ENCODE peak calls at places on chromosomes 13 and 19, in ten cellular contexts. S is psoas muscle; P is neural progenitor cell; L is CD8-positive, alpha-beta memory T cell; U is thoracic aorta; Q is gastrocnemius medialis; O is cardiac muscle cell; R is GM12878; A is uterus; V is esophagus muscularis mucosa. C is an unnamed sample.
A peak's percentile ranks its signal among the peaks of the same experiment; 100 is the strongest.

GRCh38 chr13:93254775-93255174 is 28.2 kb downstream of the GPC6 start:
- DNase-seq in Q (no peak), R (no peak), U (no peak), A (no peak), L (no peak), P (no peak), S (no peak), O (no peak), V (no peak), C (no peak)

GRCh38 chr19:657611-658010 is 5.4 kb downstream of the RNF126 start:
- DNase-seq in A (no peak), L (no peak), O (no peak), V (no peak), U (no peak), P (no peak), R (no peak), Q (no peak), S (no peak), C (no peak)

GRCh38 chr13:53217221-53217620 is 188.6 kb downstream of the OLFM4 start:
- DNase-seq in P (no peak), A (no peak), U (no peak), Q (no peak), R (no peak), L (no peak), V (no peak), S (no peak), O (no peak), C (no peak)

GRCh38 chr19:35592226-35592625 is 6.3 kb downstream of the PMIS2 start:
- DNase-seq in Q (no peak), O (peak; percentile 71), L (no peak), P (peak; percentile 76), A (no peak), V (no peak), S (no peak), U (no peak), R (no peak), C (no peak)

GRCh38 chr19:3760871-3761361 is 576 bp downstream of the APBA3 start:
- DNase-seq in V (no peak), S (peak; percentile 53), P (no peak), A (no peak), U (no peak), Q (no peak), R (no peak), L (no peak), O (peak; percentile 19), C (no peak)

GRCh38 chr13:35953537-35954206 is 177.5 kb downstream of the DCLK1 start:
- DNase-seq in R (no peak), U (peak; percentile 25), V (peak; percentile 93), O (peak; percentile 95), L (no peak), S (peak; percentile 88), P (peak; percentile 86), Q (peak; percentile 83), A (peak; percentile 92), C (no peak)

GRCh38 chr19:17530586-17530985 is 19.1 kb downstream of the PGLS start:
- DNase-seq in V (no peak), S (no peak), R (no peak), O (no peak), Q (no peak), L (no peak), A (no peak), U (no peak), P (no peak), C (no peak)

GRCh38 chr19:1779604-1779973 is 26.3 kb downstream of the ONECUT3 start:
- DNase-seq in A (no peak), O (no peak), S (no peak), L (no peak), V (no peak), U (no peak), P (no peak), Q (no peak), R (no peak), C (no peak)

GRCh38 chr19:9342610-9343304 is 18.8 kb downstream of the ZNF559 start:
- DNase-seq in Q (no peak), P (no peak), U (no peak), S (no peak), A (no peak), L (no peak), O (no peak), R (no peak), V (no peak), C (no peak)

GRCh38 chr13:99113351-99113750 is 87.3 kb upstream of the UBAC2 start:
- DNase-seq in L (no peak), V (no peak), O (no peak), R (no peak), Q (no peak), A (no peak), P (no peak), U (no peak), S (no peak), C (no peak)

GRCh38 chr19:7421941-7422744 is 66.7 kb downstream of the PEX11G start:
- DNase-seq in V (no peak), R (no peak), O (no peak), L (no peak), S (no peak), Q (no peak), A (no peak), U (no peak), P (no peak), C (no peak)

GRCh38 chr13:28489536-28489935 is 5.4 kb downstream of the FLT1 start:
- DNase-seq in U (no peak), R (no peak), S (no peak), A (no peak), O (peak; percentile 59), L (no peak), P (no peak), V (peak; percentile 86), Q (no peak), C (no peak)

GRCh38 chr13:113552786-113553540 is 31.6 kb upstream of the TFDP1 start:
- DNase-seq in O (no peak), A (no peak), V (peak; percentile 72), R (no peak), Q (no peak), S (no peak), U (no peak), P (no peak), L (peak; percentile 35), C (no peak)

GRCh38 chr19:7909471-7910067 is 5.1 kb upstream of the TGFBR3L start:
- DNase-seq in U (no peak), S (peak; percentile 54), P (no peak), O (no peak), R (no peak), Q (no peak), L (no peak), A (peak; percentile 9), V (no peak), C (no peak)

GRCh38 chr19:58217607-58218391 is 10.9 kb upstream of the ZNF544 start:
- DNase-seq in V (no peak), S (no peak), R (no peak), U (no peak), P (no peak), A (no peak), L (no peak), Q (no peak), O (no peak), C (no peak)
- H3K9me3 ChIP-seq in V (peaks cover 70% of the 10 kb centered on the region), S (peaks cover 72% of the 10 kb centered on the region), R (peaks cover 15% of the 10 kb centered on the region), U (peaks cover 69% of the 10 kb centered on the region), P (peaks cover 12% of the 10 kb centered on the region), A (peaks cover 73% of the 10 kb centered on the region), L (peaks cover 45% of the 10 kb centered on the region), Q (peaks cover 59% of the 10 kb centered on the region), O (peaks cover 4% of the 10 kb centered on the region), C (peaks cover 19% of the 10 kb centered on the region)

DNA sequence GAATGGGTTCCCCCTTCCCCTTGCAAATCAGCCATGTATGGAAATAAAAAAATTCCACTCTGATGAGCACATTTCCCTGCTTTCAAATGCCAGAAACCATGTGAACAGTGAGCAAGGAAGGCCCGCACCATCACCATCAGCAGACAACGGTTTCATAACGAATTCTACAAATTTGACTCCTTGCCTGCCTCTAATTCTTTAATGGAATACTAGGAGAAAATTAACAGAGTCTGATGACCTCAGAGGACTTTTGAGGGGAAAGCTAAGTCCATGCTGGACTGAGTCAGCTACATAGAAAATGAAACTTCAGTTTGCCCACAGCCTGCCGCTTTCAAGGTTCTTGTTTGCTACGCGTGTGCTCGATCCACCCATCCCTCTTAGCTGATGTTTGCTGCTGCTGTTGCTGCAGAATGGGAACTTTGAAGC is 46.7 kb upstream of the KL start:
- DNase-seq in L (no peak), O (peak; percentile 61), S (no peak), U (no peak), Q (no peak), R (peak; percentile 15), V (no peak), A (peak; percentile 20), P (no peak), C (no peak)
- H3K9me3 ChIP-seq in L (no peaks in the 10 kb centered on the region), O (no peaks in the 10 kb centered on the region), S (no peaks in the 10 kb centered on the region), U (no peaks in the 10 kb centered on the region), Q (no peaks in the 10 kb centered on the region), R (no peaks in the 10 kb centered on the region), V (no peaks in the 10 kb centered on the region), A (no peaks in the 10 kb centered on the region), P (no peaks in the 10 kb centered on the region), C (no peaks in the 10 kb centered on the region)

DNA sequence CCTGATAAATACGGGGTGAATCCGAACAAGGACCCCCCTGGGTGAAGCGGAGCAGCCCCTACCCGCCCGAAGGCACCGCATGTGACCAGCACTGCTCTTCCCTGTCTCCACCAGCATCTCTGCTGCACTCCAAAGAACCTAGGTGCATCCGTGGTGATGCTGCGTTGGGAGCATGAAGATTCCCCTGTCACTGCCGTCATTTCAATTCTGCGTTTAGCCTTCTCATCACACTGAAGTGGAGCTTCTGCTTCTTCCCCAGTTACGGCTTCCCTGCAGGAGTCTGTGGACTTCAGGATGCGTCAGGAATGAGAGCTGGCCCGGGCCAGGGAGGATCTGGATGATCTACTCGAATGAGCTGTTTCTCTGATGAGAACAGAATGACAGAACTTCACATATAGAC is 47.9 kb downstream of the SPACA7 start:
- DNase-seq in S (no peak), V (peak; percentile 88), A (no peak), L (no peak), U (no peak), O (no peak), Q (no peak), R (no peak), P (no peak), C (no peak)
- H3K9me3 ChIP-seq in S (peaks cover 29% of the 10 kb centered on the region), V (peaks cover 36% of the 10 kb centered on the region), A (no peaks in the 10 kb centered on the region), L (no peaks in the 10 kb centered on the region), U (peaks cover 12% of the 10 kb centered on the region), O (no peaks in the 10 kb centered on the region), Q (no peaks in the 10 kb centered on the region), R (no peaks in the 10 kb centered on the region), P (peaks cover 38% of the 10 kb centered on the region), C (no peaks in the 10 kb centered on the region)

GRCh38 chr13:109426690-109426990 is 359.7 kb downstream of the IRS2 start:
- DNase-seq in A (no peak), R (no peak), P (no peak), Q (no peak), L (no peak), U (no peak), O (peak; percentile 40), S (no peak), V (no peak), C (no peak)

GRCh38 chr13:109427695-109428094 is 358.7 kb downstream of the IRS2 start:
- DNase-seq in A (no peak), L (no peak), O (no peak), U (no peak), V (no peak), Q (no peak), S (no peak), P (no peak), R (no peak), C (no peak)

GRCh38 chr13:109427148-109427547 is 359.2 kb downstream of the IRS2 start:
- DNase-seq in Q (no peak), O (no peak), S (no peak), P (no peak), R (no peak), A (no peak), V (peak; percentile 29), U (no peak), L (no peak), C (no peak)

GRCh38 chr13:109425821-109426689 is 360.3 kb downstream of the IRS2 start:
- DNase-seq in A (no peak), P (no peak), V (no peak), Q (no peak), U (no peak), R (no peak), S (no peak), L (no peak), O (no peak), C (no peak)

GRCh38 chr13:109428146-109428545 is 358.2 kb downstream of the IRS2 start:
- DNase-seq in P (no peak), A (no peak), R (no peak), Q (no peak), U (no peak), O (no peak), L (no peak), V (peak; percentile 75), S (no peak), C (no peak)
- H3K9me3 ChIP-seq in P (no peaks in the 10 kb centered on the region), A (no peaks in the 10 kb centered on the region), R (peaks cover 1% of the 10 kb centered on the region), Q (no peaks in the 10 kb centered on the region), U (no peaks in the 10 kb centered on the region), O (no peaks in the 10 kb centered on the region), L (no peaks in the 10 kb centered on the region), V (no peaks in the 10 kb centered on the region), S (no peaks in the 10 kb centered on the region), C (no peaks in the 10 kb centered on the region)

C was measured in T-helper 17 cell.